ENCODE peak calls at places on chromosomes 4 and X, in six cellular contexts. One of them, this sample, is unnamed.

GRCh38 chrX:111318901-111319300 is 48.6 kb upstream of the CAPN6 start:
- DNase-seq in cardiac muscle cell: no peak
- DNase-seq in sigmoid colon: no peak
- DNase-seq in A549: no peak
- DNase-seq in fibroblast of lung: no peak
- DNase-seq in hepatocyte: no peak
- DNase-seq in this sample: no peak

GRCh38 chrX:38038501-38038900 is 32.1 kb downstream of the SYTL5 start:
- DNase-seq in hepatocyte: no peak
- DNase-seq in A549: no peak
- DNase-seq in sigmoid colon: no peak
- DNase-seq in fibroblast of lung: no peak
- DNase-seq in cardiac muscle cell: no peak
- DNase-seq in this sample: no peak

GRCh38 chr4:140237616-140238352 is 83.8 kb upstream of the MAML3 start:
- DNase-seq in cardiac muscle cell: peak
- DNase-seq in sigmoid colon: peak
- DNase-seq in A549: no peak
- DNase-seq in hepatocyte: peak
- DNase-seq in fibroblast of lung: peak
- DNase-seq in this sample: peak

GRCh38 chrX:111447298-111447697 is 35.3 kb upstream of the DCX start:
- DNase-seq in A549: peak
- DNase-seq in fibroblast of lung: peak
- DNase-seq in cardiac muscle cell: peak
- DNase-seq in hepatocyte: peak
- DNase-seq in sigmoid colon: no peak
- DNase-seq in this sample: no peak

GRCh38 chrX:48999030-48999429 is 3.0 kb downstream of the GRIPAP1 start:
- DNase-seq in sigmoid colon: no peak
- DNase-seq in fibroblast of lung: no peak
- DNase-seq in hepatocyte: no peak
- DNase-seq in cardiac muscle cell: no peak
- DNase-seq in A549: no peak
- DNase-seq in this sample: no peak

GRCh38 chrX:44619039-44619438 is 76.4 kb upstream of the FUNDC1 start:
- DNase-seq in sigmoid colon: no peak
- DNase-seq in fibroblast of lung: no peak
- DNase-seq in A549: no peak
- DNase-seq in cardiac muscle cell: no peak
- DNase-seq in hepatocyte: no peak
- DNase-seq in this sample: no peak

GRCh38 chrX:102651968-102652744 is 873 bp downstream of the GPRASP1 start:
- DNase-seq in hepatocyte: peak
- DNase-seq in fibroblast of lung: peak
- DNase-seq in cardiac muscle cell: peak
- DNase-seq in sigmoid colon: peak
- DNase-seq in A549: peak
- DNase-seq in this sample: no peak

GRCh38 chr4:78653655-78654054 is 102.1 kb downstream of the ANXA3 start:
- DNase-seq in fibroblast of lung: peak
- DNase-seq in sigmoid colon: no peak
- DNase-seq in cardiac muscle cell: no peak
- DNase-seq in hepatocyte: peak
- DNase-seq in A549: no peak
- DNase-seq in this sample: no peak

GRCh38 chr4:164301430-164301829 is 452.5 kb upstream of the SMIM31 start:
- DNase-seq in hepatocyte: no peak
- DNase-seq in A549: no peak
- DNase-seq in sigmoid colon: no peak
- DNase-seq in cardiac muscle cell: no peak
- DNase-seq in fibroblast of lung: no peak
- DNase-seq in this sample: no peak

GRCh38 chr4:125420499-125420898 is 105.7 kb downstream of the FAT4 start:
- DNase-seq in hepatocyte: no peak
- DNase-seq in cardiac muscle cell: peak
- DNase-seq in sigmoid colon: no peak
- DNase-seq in fibroblast of lung: peak
- DNase-seq in A549: no peak
- DNase-seq in this sample: no peak

GRCh38 chr4:138832563-138832962 is 183.0 kb upstream of the NOCT start:
- DNase-seq in sigmoid colon: no peak
- DNase-seq in hepatocyte: no peak
- DNase-seq in cardiac muscle cell: no peak
- DNase-seq in A549: no peak
- DNase-seq in fibroblast of lung: no peak
- DNase-seq in this sample: no peak

GRCh38 chr4:82688091-82688815 is 110.3 kb downstream of the SCD5 start:
- DNase-seq in hepatocyte: no peak
- DNase-seq in A549: no peak
- DNase-seq in cardiac muscle cell: no peak
- DNase-seq in fibroblast of lung: no peak
- DNase-seq in sigmoid colon: no peak
- DNase-seq in this sample: no peak

GRCh38 chr4:52407545-52407944 is 251.6 kb downstream of the USP46 start:
- DNase-seq in fibroblast of lung: no peak
- DNase-seq in A549: no peak
- DNase-seq in sigmoid colon: no peak
- DNase-seq in cardiac muscle cell: no peak
- DNase-seq in hepatocyte: no peak
- DNase-seq in this sample: no peak

GRCh38 chr4:48968814-48969213 is 17.3 kb upstream of the CWH43 start:
- DNase-seq in hepatocyte: no peak
- DNase-seq in sigmoid colon: no peak
- DNase-seq in fibroblast of lung: peak
- DNase-seq in cardiac muscle cell: no peak
- DNase-seq in A549: no peak
- DNase-seq in this sample: peak

GRCh38 chr4:4984186-4984585 is 35.1 kb downstream of the CYTL1 start:
- DNase-seq in A549: no peak
- DNase-seq in sigmoid colon: no peak
- DNase-seq in fibroblast of lung: no peak
- DNase-seq in hepatocyte: no peak
- DNase-seq in cardiac muscle cell: no peak
- DNase-seq in this sample: no peak

GRCh38 chr4:90845777-90846176 is 718.6 kb downstream of the CCSER1 start:
- DNase-seq in sigmoid colon: no peak
- DNase-seq in fibroblast of lung: peak
- DNase-seq in hepatocyte: no peak
- DNase-seq in cardiac muscle cell: no peak
- DNase-seq in A549: peak
- DNase-seq in this sample: no peak

GRCh38 chr4:177384856-177385396 is 57.3 kb downstream of the AGA start:
- DNase-seq in hepatocyte: no peak
- DNase-seq in cardiac muscle cell: no peak
- DNase-seq in sigmoid colon: no peak
- DNase-seq in A549: no peak
- DNase-seq in fibroblast of lung: no peak
- DNase-seq in this sample: no peak

GRCh38 chr4:177380730-177381287 is 61.4 kb downstream of the AGA start:
- DNase-seq in cardiac muscle cell: no peak
- DNase-seq in hepatocyte: peak
- DNase-seq in A549: peak
- DNase-seq in sigmoid colon: no peak
- DNase-seq in fibroblast of lung: no peak
- DNase-seq in this sample: no peak

GRCh38 chr4:177385576-177386320 is 56.5 kb downstream of the AGA start:
- DNase-seq in A549: no peak
- DNase-seq in sigmoid colon: no peak
- DNase-seq in hepatocyte: no peak
- DNase-seq in cardiac muscle cell: no peak
- DNase-seq in fibroblast of lung: peak
- DNase-seq in this sample: no peak

GRCh38 chr4:177386416-177386815 is 55.8 kb downstream of the AGA start:
- DNase-seq in hepatocyte: no peak
- DNase-seq in fibroblast of lung: no peak
- DNase-seq in sigmoid colon: no peak
- DNase-seq in cardiac muscle cell: no peak
- DNase-seq in A549: no peak
- DNase-seq in this sample: no peak

GRCh38 chr4:177381762-177382310 is 60.4 kb downstream of the AGA start:
- DNase-seq in hepatocyte: no peak
- DNase-seq in fibroblast of lung: no peak
- DNase-seq in cardiac muscle cell: no peak
- DNase-seq in A549: no peak
- DNase-seq in sigmoid colon: no peak
- DNase-seq in this sample: no peak
- H3K4me3 ChIP-seq in hepatocyte: no peak
- H3K4me3 ChIP-seq in fibroblast of lung: no peak
- H3K4me3 ChIP-seq in cardiac muscle cell: no peak
- H3K4me3 ChIP-seq in A549: no peak
- H3K4me3 ChIP-seq in sigmoid colon: no peak
- H3K4me3 ChIP-seq in this sample: no peak

GRCh38 chrX:2188316-2188715 is 312.5 kb downstream of the DHRSX start:
- DNase-seq in sigmoid colon: no peak
- DNase-seq in fibroblast of lung: no peak
- DNase-seq in cardiac muscle cell: no peak
- DNase-seq in hepatocyte: peak
- DNase-seq in A549: no peak
- DNase-seq in this sample: no peak
- H3K4me3 ChIP-seq in sigmoid colon: no peak
- H3K4me3 ChIP-seq in fibroblast of lung: no peak
- H3K4me3 ChIP-seq in cardiac muscle cell: no peak
- H3K4me3 ChIP-seq in hepatocyte: no peak
- H3K4me3 ChIP-seq in A549: no peak
- H3K4me3 ChIP-seq in this sample: no peak

GRCh38 chrX:76172325-76172887 is 456 bp upstream of the PBDC1 start:
- DNase-seq in A549: no peak
- DNase-seq in cardiac muscle cell: no peak
- DNase-seq in hepatocyte: no peak
- DNase-seq in fibroblast of lung: no peak
- DNase-seq in sigmoid colon: no peak
- DNase-seq in this sample: no peak
- H3K4me3 ChIP-seq in A549: peak
- H3K4me3 ChIP-seq in cardiac muscle cell: peak
- H3K4me3 ChIP-seq in hepatocyte: peak
- H3K4me3 ChIP-seq in fibroblast of lung: peak
- H3K4me3 ChIP-seq in sigmoid colon: peak
- H3K4me3 ChIP-seq in this sample: peak

GRCh38 chr4:110636677-110637407 is 14.0 kb upstream of the PITX2 start:
- DNase-seq in sigmoid colon: no peak
- DNase-seq in A549: peak
- DNase-seq in cardiac muscle cell: peak
- DNase-seq in hepatocyte: peak
- DNase-seq in fibroblast of lung: peak
- DNase-seq in this sample: peak

GRCh38 chr4:110636231-110636676 is 13.4 kb upstream of the PITX2 start:
- DNase-seq in sigmoid colon: no peak
- DNase-seq in hepatocyte: no peak
- DNase-seq in fibroblast of lung: no peak
- DNase-seq in cardiac muscle cell: no peak
- DNase-seq in A549: peak
- DNase-seq in this sample: no peak

GRCh38 chr4:110638347-110638746 is 15.5 kb upstream of the PITX2 start:
- DNase-seq in fibroblast of lung: no peak
- DNase-seq in cardiac muscle cell: no peak
- DNase-seq in hepatocyte: no peak
- DNase-seq in A549: no peak
- DNase-seq in sigmoid colon: no peak
- DNase-seq in this sample: no peak

GRCh38 chr4:110639207-110640092 is 16.6 kb upstream of the PITX2 start:
- DNase-seq in sigmoid colon: no peak
- DNase-seq in fibroblast of lung: no peak
- DNase-seq in cardiac muscle cell: no peak
- DNase-seq in hepatocyte: no peak
- DNase-seq in A549: no peak
- DNase-seq in this sample: no peak

GRCh38 chr4:110637408-110638131 is 14.7 kb upstream of the PITX2 start:
- DNase-seq in sigmoid colon: no peak
- DNase-seq in cardiac muscle cell: no peak
- DNase-seq in hepatocyte: peak
- DNase-seq in A549: no peak
- DNase-seq in fibroblast of lung: no peak
- DNase-seq in this sample: no peak
- H3K4me3 ChIP-seq in sigmoid colon: peak
- H3K4me3 ChIP-seq in cardiac muscle cell: peak
- H3K4me3 ChIP-seq in hepatocyte: peak
- H3K4me3 ChIP-seq in A549: peak
- H3K4me3 ChIP-seq in fibroblast of lung: peak
- H3K4me3 ChIP-seq in this sample: peak

This sample was measured in AG09309.